ENCODE peak calls at places on chromosomes 12 and 14, in four cellular contexts. One of them, this sample, is unnamed. For H3K36me3 and H3K27me3, the result is how much of the 10 kb centered on the place peaks cover.

GRCh38 chr12:90338365-90338764 is 616.6 kb downstream of the CCER1 start:
- DNase-seq in lower lobe of right lung: no peak
- DNase-seq in CD8-positive, alpha-beta T cell: no peak
- DNase-seq in upper lobe of right lung: no peak
- DNase-seq in this sample: no peak

GRCh38 chr14:38662781-38663180 is 406.9 kb upstream of the CLEC14A start:
- DNase-seq in lower lobe of right lung: no peak
- DNase-seq in CD8-positive, alpha-beta T cell: no peak
- DNase-seq in upper lobe of right lung: peak
- DNase-seq in this sample: no peak

GRCh38 chr12:123233505-123234299 is 466 bp downstream of the MTRFR start:
- DNase-seq in upper lobe of right lung: no peak
- DNase-seq in CD8-positive, alpha-beta T cell: no peak
- DNase-seq in lower lobe of right lung: no peak
- DNase-seq in this sample: no peak

GRCh38 chr14:103904493-103905107 is 23.7 kb upstream of the TDRD9 start:
- DNase-seq in CD8-positive, alpha-beta T cell: no peak
- DNase-seq in upper lobe of right lung: no peak
- DNase-seq in lower lobe of right lung: no peak
- DNase-seq in this sample: no peak

GRCh38 chr14:104886690-104887622 is 21.9 kb downstream of the CEP170B start:
- DNase-seq in CD8-positive, alpha-beta T cell: no peak
- DNase-seq in lower lobe of right lung: peak
- DNase-seq in upper lobe of right lung: peak
- DNase-seq in this sample: no peak

GRCh38 chr14:61280526-61281185 is 482 bp downstream of the TMEM30B start:
- DNase-seq in upper lobe of right lung: peak
- DNase-seq in CD8-positive, alpha-beta T cell: peak
- DNase-seq in lower lobe of right lung: peak
- DNase-seq in this sample: no peak

GRCh38 chr12:93167841-93168492 is 209.8 kb upstream of the NUDT4 start:
- DNase-seq in CD8-positive, alpha-beta T cell: no peak
- DNase-seq in lower lobe of right lung: no peak
- DNase-seq in upper lobe of right lung: no peak
- DNase-seq in this sample: no peak

GRCh38 chr14:104935955-104936354 is 11.3 kb downstream of the PLD4 start:
- DNase-seq in upper lobe of right lung: peak
- DNase-seq in lower lobe of right lung: no peak
- DNase-seq in CD8-positive, alpha-beta T cell: no peak
- DNase-seq in this sample: no peak

GRCh38 chr14:51369814-51370213 is 129.8 kb downstream of the TMX1 start:
- DNase-seq in CD8-positive, alpha-beta T cell: no peak
- DNase-seq in lower lobe of right lung: no peak
- DNase-seq in upper lobe of right lung: no peak
- DNase-seq in this sample: no peak

GRCh38 chr14:21822109-21822508 is 148.5 kb upstream of the OR4E1 start:
- DNase-seq in lower lobe of right lung: no peak
- DNase-seq in upper lobe of right lung: no peak
- DNase-seq in CD8-positive, alpha-beta T cell: no peak
- DNase-seq in this sample: no peak

GRCh38 chr14:21825845-21826244 is 152.2 kb upstream of the OR4E1 start:
- DNase-seq in lower lobe of right lung: no peak
- DNase-seq in upper lobe of right lung: no peak
- DNase-seq in CD8-positive, alpha-beta T cell: no peak
- DNase-seq in this sample: no peak

DNA sequence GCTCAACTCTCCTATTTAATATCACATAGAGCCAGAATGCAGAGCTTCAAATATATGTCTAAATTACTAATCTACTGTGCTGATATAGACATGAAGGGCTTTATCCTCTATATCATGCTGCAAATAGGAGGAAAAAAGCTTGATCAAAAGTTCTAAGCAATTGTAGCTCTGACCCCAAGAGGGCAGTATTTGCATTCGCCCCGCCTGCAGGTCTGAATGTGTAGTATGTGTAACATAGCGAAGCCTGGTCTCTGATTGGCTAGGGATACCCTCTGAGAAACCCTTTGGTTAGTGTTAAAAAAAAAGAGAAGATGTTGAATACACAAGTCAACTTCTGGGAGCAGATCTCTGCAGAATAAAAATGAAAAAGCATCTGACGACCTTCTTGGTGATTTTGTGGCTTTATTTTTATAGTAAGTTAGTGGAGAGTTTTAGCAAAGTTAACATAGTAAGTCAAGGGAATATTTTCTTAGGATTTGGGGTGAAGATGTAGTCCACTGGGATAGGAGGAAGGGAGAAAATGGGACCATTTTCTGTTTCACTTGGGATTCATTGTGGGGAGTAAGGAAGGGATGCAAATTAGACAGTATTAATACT is 151.6 kb upstream of the OR4E1 start:
- DNase-seq in lower lobe of right lung: no peak
- DNase-seq in CD8-positive, alpha-beta T cell: peak
- DNase-seq in upper lobe of right lung: no peak
- DNase-seq in this sample: no peak
- TF ChIP-seq CTCF in lower lobe of right lung: peak
- TF ChIP-seq CTCF in CD8-positive, alpha-beta T cell: peak
- TF ChIP-seq CTCF in upper lobe of right lung: peak
- TF ChIP-seq CTCF in this sample: peak

GRCh38 chr12:59499774-59500173 is 96.1 kb upstream of the SLC16A7 start:
- DNase-seq in lower lobe of right lung: no peak
- DNase-seq in CD8-positive, alpha-beta T cell: no peak
- DNase-seq in upper lobe of right lung: no peak
- DNase-seq in this sample: no peak
- H3K36me3 ChIP-seq in lower lobe of right lung: under half
- H3K36me3 ChIP-seq in CD8-positive, alpha-beta T cell: under half
- H3K36me3 ChIP-seq in upper lobe of right lung: under half
- H3K36me3 ChIP-seq in this sample: under half

GRCh38 chr12:113479193-113479577 is 7.5 kb upstream of the LHX5 start:
- DNase-seq in upper lobe of right lung: no peak
- DNase-seq in CD8-positive, alpha-beta T cell: no peak
- DNase-seq in lower lobe of right lung: no peak
- DNase-seq in this sample: no peak

GRCh38 chr12:113476093-113476986 is 4.7 kb upstream of the LHX5 start:
- DNase-seq in lower lobe of right lung: no peak
- DNase-seq in CD8-positive, alpha-beta T cell: no peak
- DNase-seq in upper lobe of right lung: no peak
- DNase-seq in this sample: no peak

GRCh38 chr12:113478351-113479011 is 6.8 kb upstream of the LHX5 start:
- DNase-seq in upper lobe of right lung: no peak
- DNase-seq in lower lobe of right lung: no peak
- DNase-seq in CD8-positive, alpha-beta T cell: no peak
- DNase-seq in this sample: no peak

GRCh38 chr12:113477171-113477841 is 5.6 kb upstream of the LHX5 start:
- DNase-seq in CD8-positive, alpha-beta T cell: no peak
- DNase-seq in lower lobe of right lung: no peak
- DNase-seq in upper lobe of right lung: no peak
- DNase-seq in this sample: no peak

GRCh38 chr12:113477842-113478215 is 6.2 kb upstream of the LHX5 start:
- DNase-seq in CD8-positive, alpha-beta T cell: no peak
- DNase-seq in lower lobe of right lung: no peak
- DNase-seq in upper lobe of right lung: no peak
- DNase-seq in this sample: no peak
- H3K27me3 ChIP-seq in CD8-positive, alpha-beta T cell: under half
- H3K27me3 ChIP-seq in lower lobe of right lung: half or more
- H3K27me3 ChIP-seq in upper lobe of right lung: half or more
- H3K27me3 ChIP-seq in this sample: half or more

DNA sequence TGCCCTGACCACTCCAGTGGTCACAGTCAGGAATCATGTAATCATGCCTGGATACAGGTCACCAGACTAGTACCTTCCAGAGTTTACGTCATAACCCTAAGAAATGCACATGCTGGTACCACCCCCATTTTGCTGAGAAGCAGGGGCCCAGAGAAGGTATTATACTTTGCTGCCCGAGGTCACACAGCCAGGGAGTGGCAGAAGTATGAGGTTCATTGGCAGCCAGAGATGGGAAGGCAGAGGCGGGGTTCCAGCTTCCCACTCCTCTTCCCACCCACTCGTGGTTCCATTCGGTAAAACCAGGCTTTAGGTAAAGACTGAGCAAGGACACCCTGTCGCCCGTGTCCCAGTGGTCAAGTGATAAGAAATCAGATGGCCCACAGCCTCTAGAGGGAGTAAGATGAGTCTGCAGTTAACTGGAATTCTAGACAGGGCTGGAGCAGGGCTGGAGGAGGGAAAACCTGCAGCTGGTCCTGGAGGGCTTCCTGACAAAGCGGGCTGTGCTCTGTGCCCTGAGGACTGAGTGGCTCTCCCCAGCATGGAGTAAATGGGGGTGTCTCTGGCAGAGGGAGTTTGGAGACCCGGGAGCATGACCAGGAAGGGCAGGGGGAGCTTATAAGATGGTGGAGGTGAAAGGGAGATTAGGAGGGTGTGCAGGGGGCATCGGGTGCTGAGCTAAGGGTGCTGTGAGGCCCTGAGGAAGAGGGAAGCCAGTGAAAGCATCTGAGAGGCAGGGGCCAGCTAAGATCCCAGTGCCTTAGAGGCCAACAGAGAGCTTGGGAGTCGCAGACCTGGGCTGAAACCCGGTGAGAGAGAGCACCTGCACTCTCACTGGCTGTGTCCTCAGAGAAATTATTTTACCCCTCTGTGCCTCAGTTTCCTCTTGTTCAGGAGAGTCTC is 5.7 kb downstream of the FAM222A start:
- DNase-seq in upper lobe of right lung: no peak
- DNase-seq in lower lobe of right lung: no peak
- DNase-seq in CD8-positive, alpha-beta T cell: no peak
- DNase-seq in this sample: no peak
- TF ChIP-seq CTCF in upper lobe of right lung: no peak
- TF ChIP-seq CTCF in lower lobe of right lung: no peak
- TF ChIP-seq CTCF in CD8-positive, alpha-beta T cell: no peak
- TF ChIP-seq CTCF in this sample: peak

DNA sequence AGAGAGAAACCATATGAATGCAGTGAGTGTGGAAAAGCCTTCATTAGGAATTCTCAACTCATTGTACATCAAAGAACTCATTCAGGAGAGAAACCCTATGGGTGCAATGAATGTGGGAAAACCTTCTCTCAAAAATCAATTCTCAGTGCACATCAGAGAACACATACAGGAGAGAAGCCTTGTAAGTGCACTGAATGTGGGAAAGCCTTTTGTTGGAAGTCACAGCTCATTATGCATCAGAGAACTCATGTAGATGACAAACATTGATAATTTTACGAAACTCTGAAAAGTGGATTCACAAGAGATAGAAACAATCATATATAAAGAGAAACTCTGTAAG is 22.9 kb downstream of the ZNF268 start:
- DNase-seq in lower lobe of right lung: no peak
- DNase-seq in CD8-positive, alpha-beta T cell: no peak
- DNase-seq in upper lobe of right lung: no peak
- DNase-seq in this sample: no peak
- H3K36me3 ChIP-seq in lower lobe of right lung: under half
- H3K36me3 ChIP-seq in CD8-positive, alpha-beta T cell: under half
- H3K36me3 ChIP-seq in upper lobe of right lung: under half
- H3K36me3 ChIP-seq in this sample: under half